ENCODE peak calls at places on chromosomes 5 and 9, in nine cellular contexts. One of them, this sample, is unnamed. For H3K4me1, the result is how much of the 10 kb centered on the place peaks cover.

GRCh38 chr5:79621056-79621455 is 8.8 kb downstream of the TENT2 start:
- DNase-seq in ovary: no peak
- DNase-seq in A549: peak
- DNase-seq in body of pancreas: no peak
- DNase-seq in stomach: no peak
- DNase-seq in IMR-90: peak
- DNase-seq in upper lobe of left lung: no peak
- DNase-seq in right lobe of liver: no peak
- DNase-seq in adrenal gland: no peak
- DNase-seq in this sample: no peak

GRCh38 chr9:16571127-16571848 is 299.2 kb downstream of the BNC2 start:
- DNase-seq in ovary: no peak
- DNase-seq in A549: no peak
- DNase-seq in body of pancreas: no peak
- DNase-seq in stomach: no peak
- DNase-seq in IMR-90: peak
- DNase-seq in upper lobe of left lung: no peak
- DNase-seq in right lobe of liver: no peak
- DNase-seq in adrenal gland: no peak
- DNase-seq in this sample: no peak

GRCh38 chr5:146528232-146528631 is 12.2 kb upstream of the GPR151 start:
- DNase-seq in ovary: no peak
- DNase-seq in A549: peak
- DNase-seq in body of pancreas: no peak
- DNase-seq in stomach: no peak
- DNase-seq in IMR-90: no peak
- DNase-seq in upper lobe of left lung: no peak
- DNase-seq in right lobe of liver: no peak
- DNase-seq in adrenal gland: no peak
- DNase-seq in this sample: no peak

GRCh38 chr9:12775373-12775962 is 648 bp downstream of the LURAP1L start:
- DNase-seq in ovary: peak
- DNase-seq in A549: no peak
- DNase-seq in body of pancreas: no peak
- DNase-seq in stomach: no peak
- DNase-seq in IMR-90: no peak
- DNase-seq in upper lobe of left lung: peak
- DNase-seq in right lobe of liver: peak
- DNase-seq in adrenal gland: peak
- DNase-seq in this sample: peak

GRCh38 chr5:78560456-78560855 is 88.1 kb downstream of the LHFPL2 start:
- DNase-seq in ovary: no peak
- DNase-seq in A549: no peak
- DNase-seq in body of pancreas: no peak
- DNase-seq in stomach: no peak
- DNase-seq in IMR-90: no peak
- DNase-seq in upper lobe of left lung: no peak
- DNase-seq in right lobe of liver: no peak
- DNase-seq in adrenal gland: no peak
- DNase-seq in this sample: no peak

GRCh38 chr5:151150484-151151262 is 6.9 kb downstream of the ANXA6 start:
- DNase-seq in ovary: peak
- DNase-seq in A549: no peak
- DNase-seq in body of pancreas: peak
- DNase-seq in stomach: peak
- DNase-seq in IMR-90: peak
- DNase-seq in upper lobe of left lung: no peak
- DNase-seq in right lobe of liver: no peak
- DNase-seq in adrenal gland: peak
- DNase-seq in this sample: no peak

GRCh38 chr5:51517854-51518253 is 134.6 kb downstream of the ISL1 start:
- DNase-seq in ovary: no peak
- DNase-seq in A549: no peak
- DNase-seq in body of pancreas: no peak
- DNase-seq in stomach: no peak
- DNase-seq in IMR-90: no peak
- DNase-seq in upper lobe of left lung: no peak
- DNase-seq in right lobe of liver: no peak
- DNase-seq in adrenal gland: no peak
- DNase-seq in this sample: no peak

GRCh38 chr9:115640887-115641286 is 512.7 kb upstream of the PAPPA start:
- DNase-seq in ovary: no peak
- DNase-seq in A549: no peak
- DNase-seq in body of pancreas: no peak
- DNase-seq in stomach: no peak
- DNase-seq in IMR-90: peak
- DNase-seq in upper lobe of left lung: no peak
- DNase-seq in right lobe of liver: no peak
- DNase-seq in adrenal gland: no peak
- DNase-seq in this sample: no peak

GRCh38 chr9:4238522-4238921 is 61.3 kb downstream of the GLIS3 start:
- DNase-seq in ovary: no peak
- DNase-seq in A549: no peak
- DNase-seq in body of pancreas: no peak
- DNase-seq in stomach: no peak
- DNase-seq in IMR-90: peak
- DNase-seq in upper lobe of left lung: no peak
- DNase-seq in right lobe of liver: no peak
- DNase-seq in adrenal gland: no peak
- DNase-seq in this sample: no peak

GRCh38 chr5:113524927-113525326 is 11.4 kb downstream of the YTHDC2 start:
- DNase-seq in ovary: no peak
- DNase-seq in A549: no peak
- DNase-seq in body of pancreas: no peak
- DNase-seq in stomach: no peak
- DNase-seq in IMR-90: no peak
- DNase-seq in upper lobe of left lung: no peak
- DNase-seq in right lobe of liver: no peak
- DNase-seq in adrenal gland: no peak
- DNase-seq in this sample: no peak

GRCh38 chr5:178291969-178292825 is 59.6 kb upstream of the PHYKPL start:
- DNase-seq in ovary: peak
- DNase-seq in A549: no peak
- DNase-seq in body of pancreas: peak
- DNase-seq in stomach: no peak
- DNase-seq in IMR-90: no peak
- DNase-seq in upper lobe of left lung: no peak
- DNase-seq in right lobe of liver: peak
- DNase-seq in adrenal gland: no peak
- DNase-seq in this sample: peak

GRCh38 chr9:36625006-36625600 is 52.4 kb downstream of the MELK start:
- DNase-seq in ovary: peak
- DNase-seq in A549: peak
- DNase-seq in body of pancreas: peak
- DNase-seq in stomach: no peak
- DNase-seq in IMR-90: peak
- DNase-seq in upper lobe of left lung: no peak
- DNase-seq in right lobe of liver: no peak
- DNase-seq in adrenal gland: peak
- DNase-seq in this sample: peak

GRCh38 chr9:119088002-119088401 is 281.2 kb downstream of the BRINP1 start:
- DNase-seq in ovary: no peak
- DNase-seq in A549: no peak
- DNase-seq in body of pancreas: no peak
- DNase-seq in stomach: no peak
- DNase-seq in IMR-90: no peak
- DNase-seq in upper lobe of left lung: no peak
- DNase-seq in right lobe of liver: no peak
- DNase-seq in adrenal gland: no peak
- DNase-seq in this sample: no peak

GRCh38 chr5:113614191-113614590 is 100.7 kb downstream of the YTHDC2 start:
- DNase-seq in ovary: no peak
- DNase-seq in A549: no peak
- DNase-seq in body of pancreas: no peak
- DNase-seq in stomach: no peak
- DNase-seq in IMR-90: peak
- DNase-seq in upper lobe of left lung: no peak
- DNase-seq in right lobe of liver: no peak
- DNase-seq in adrenal gland: no peak
- DNase-seq in this sample: no peak

GRCh38 chr9:90107021-90107771 is 502.4 kb downstream of the GADD45G start:
- DNase-seq in ovary: peak
- DNase-seq in A549: peak
- DNase-seq in body of pancreas: peak
- DNase-seq in stomach: peak
- DNase-seq in IMR-90: no peak
- DNase-seq in upper lobe of left lung: no peak
- DNase-seq in right lobe of liver: no peak
- DNase-seq in adrenal gland: peak
- DNase-seq in this sample: peak

GRCh38 chr9:133640580-133641395 is 4.6 kb downstream of the DBH start:
- DNase-seq in ovary: no peak
- DNase-seq in A549: no peak
- DNase-seq in body of pancreas: no peak
- DNase-seq in stomach: no peak
- DNase-seq in IMR-90: no peak
- DNase-seq in upper lobe of left lung: no peak
- DNase-seq in right lobe of liver: peak
- DNase-seq in adrenal gland: no peak
- DNase-seq in this sample: no peak

GRCh38 chr9:97575673-97576048 is 57.5 kb downstream of the TSTD2 start:
- DNase-seq in ovary: peak
- DNase-seq in A549: no peak
- DNase-seq in body of pancreas: no peak
- DNase-seq in stomach: no peak
- DNase-seq in IMR-90: no peak
- DNase-seq in upper lobe of left lung: no peak
- DNase-seq in right lobe of liver: no peak
- DNase-seq in adrenal gland: no peak
- DNase-seq in this sample: no peak

GRCh38 chr9:97578846-97579245 is 54.3 kb downstream of the TSTD2 start:
- DNase-seq in ovary: peak
- DNase-seq in A549: no peak
- DNase-seq in body of pancreas: no peak
- DNase-seq in stomach: no peak
- DNase-seq in IMR-90: no peak
- DNase-seq in upper lobe of left lung: no peak
- DNase-seq in right lobe of liver: no peak
- DNase-seq in adrenal gland: no peak
- DNase-seq in this sample: no peak

GRCh38 chr9:97577051-97577450 is 56.1 kb downstream of the TSTD2 start:
- DNase-seq in ovary: peak
- DNase-seq in A549: no peak
- DNase-seq in body of pancreas: no peak
- DNase-seq in stomach: no peak
- DNase-seq in IMR-90: no peak
- DNase-seq in upper lobe of left lung: no peak
- DNase-seq in right lobe of liver: no peak
- DNase-seq in adrenal gland: no peak
- DNase-seq in this sample: peak

DNA sequence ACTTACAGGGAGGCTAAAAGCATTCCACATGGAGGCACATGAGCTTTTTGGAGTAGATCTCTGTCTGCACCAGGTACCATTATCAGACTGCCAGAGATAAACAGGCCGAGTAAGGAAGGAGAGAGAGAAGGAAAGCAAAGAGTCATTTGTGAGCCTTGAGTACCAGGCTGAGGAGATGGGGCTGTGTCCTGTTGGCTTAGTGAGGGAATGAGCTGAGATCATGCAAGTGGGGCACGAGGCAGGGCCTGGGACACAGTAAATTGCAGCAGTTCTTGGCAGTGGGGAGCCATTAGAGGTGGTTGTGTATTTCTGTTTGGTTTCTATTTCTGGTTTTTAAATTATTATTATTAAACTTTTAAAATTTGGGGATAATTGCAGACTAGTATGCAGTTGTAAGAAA is 53.3 kb downstream of the TSTD2 start:
- DNase-seq in ovary: peak
- DNase-seq in A549: no peak
- DNase-seq in body of pancreas: no peak
- DNase-seq in stomach: no peak
- DNase-seq in IMR-90: no peak
- DNase-seq in upper lobe of left lung: no peak
- DNase-seq in right lobe of liver: no peak
- DNase-seq in adrenal gland: no peak
- DNase-seq in this sample: no peak
- TF ChIP-seq POLR2A in ovary: no peak
- TF ChIP-seq POLR2A in A549: no peak
- TF ChIP-seq POLR2A in body of pancreas: no peak
- TF ChIP-seq POLR2A in stomach: no peak
- TF ChIP-seq POLR2A in IMR-90: no peak
- TF ChIP-seq POLR2A in upper lobe of left lung: no peak
- TF ChIP-seq POLR2A in right lobe of liver: no peak
- TF ChIP-seq POLR2A in adrenal gland: no peak
- TF ChIP-seq POLR2A in this sample: no peak

GRCh38 chr5:161720460-161720859 is 34.9 kb downstream of the GABRA6 start:
- DNase-seq in ovary: no peak
- DNase-seq in A549: no peak
- DNase-seq in body of pancreas: no peak
- DNase-seq in stomach: no peak
- DNase-seq in IMR-90: no peak
- DNase-seq in upper lobe of left lung: no peak
- DNase-seq in right lobe of liver: no peak
- DNase-seq in adrenal gland: no peak
- DNase-seq in this sample: no peak

DNA sequence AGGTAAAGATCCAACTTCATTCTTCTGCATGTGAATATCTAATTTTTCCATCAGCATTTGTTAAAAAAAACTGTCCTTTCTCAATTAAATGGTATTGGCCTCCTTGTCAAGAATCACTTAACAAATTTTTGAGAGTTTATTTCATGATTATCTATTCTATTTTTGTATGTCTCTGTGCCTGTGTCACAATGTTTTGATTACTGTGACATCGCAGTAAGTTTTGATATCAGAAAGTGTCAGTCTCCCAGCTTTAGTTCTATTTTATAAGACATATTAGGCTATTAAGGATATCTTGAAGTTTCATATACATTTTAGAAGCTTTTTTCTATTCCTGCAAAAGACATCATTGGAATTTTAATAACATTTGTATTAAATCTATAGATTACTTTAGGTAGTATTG is 33.6 kb downstream of the GABRA6 start:
- DNase-seq in ovary: no peak
- DNase-seq in A549: no peak
- DNase-seq in body of pancreas: no peak
- DNase-seq in stomach: no peak
- DNase-seq in IMR-90: no peak
- DNase-seq in upper lobe of left lung: no peak
- DNase-seq in right lobe of liver: no peak
- DNase-seq in adrenal gland: no peak
- DNase-seq in this sample: no peak
- H3K4me1 ChIP-seq in ovary: under half
- H3K4me1 ChIP-seq in A549: under half
- H3K4me1 ChIP-seq in body of pancreas: under half
- H3K4me1 ChIP-seq in stomach: under half
- H3K4me1 ChIP-seq in IMR-90: under half
- H3K4me1 ChIP-seq in upper lobe of left lung: under half
- H3K4me1 ChIP-seq in right lobe of liver: under half
- H3K4me1 ChIP-seq in adrenal gland: under half
- H3K4me1 ChIP-seq in this sample: under half

GRCh38 chr5:124888050-124888506 is 141.6 kb upstream of the ZNF608 start:
- DNase-seq in ovary: no peak
- DNase-seq in A549: peak
- DNase-seq in body of pancreas: peak
- DNase-seq in stomach: no peak
- DNase-seq in IMR-90: no peak
- DNase-seq in upper lobe of left lung: no peak
- DNase-seq in right lobe of liver: no peak
- DNase-seq in adrenal gland: no peak
- DNase-seq in this sample: no peak
- H3K4me3 ChIP-seq in ovary: no peak
- H3K4me3 ChIP-seq in A549: peak
- H3K4me3 ChIP-seq in body of pancreas: no peak
- H3K4me3 ChIP-seq in stomach: no peak
- H3K4me3 ChIP-seq in IMR-90: no peak
- H3K4me3 ChIP-seq in upper lobe of left lung: no peak
- H3K4me3 ChIP-seq in right lobe of liver: peak
- H3K4me3 ChIP-seq in adrenal gland: no peak
- H3K4me3 ChIP-seq in this sample: no peak

GRCh38 chr9:88387733-88388202 is 476 bp upstream of the SPIN1 start:
- DNase-seq in ovary: peak
- DNase-seq in A549: peak
- DNase-seq in body of pancreas: peak
- DNase-seq in stomach: peak
- DNase-seq in IMR-90: peak
- DNase-seq in upper lobe of left lung: peak
- DNase-seq in right lobe of liver: peak
- DNase-seq in adrenal gland: peak
- DNase-seq in this sample: peak
- TF ChIP-seq POLR2A in ovary: peak
- TF ChIP-seq POLR2A in A549: peak
- TF ChIP-seq POLR2A in body of pancreas: peak
- TF ChIP-seq POLR2A in stomach: no peak
- TF ChIP-seq POLR2A in IMR-90: no peak
- TF ChIP-seq POLR2A in upper lobe of left lung: peak
- TF ChIP-seq POLR2A in right lobe of liver: peak
- TF ChIP-seq POLR2A in adrenal gland: peak
- TF ChIP-seq POLR2A in this sample: no peak